ENCODE peak calls at places on chromosomes 2 and 18, in ten cellular contexts. J, X, U, Q, O, N, Z, K, H and I are unnamed samples.

GRCh38 chr2:158949300-158949699 is 19.1 kb upstream of the TANC1 start:
- DNase-seq in J (no peak), X (no peak), U (no peak), Q (no peak), O (no peak), N (no peak), Z (no peak), K (no peak), H (no peak), I (no peak)

GRCh38 chr2:64858541-64859031 is 130.6 kb upstream of the SLC1A4 start:
- DNase-seq in J (no peak), X (no peak), U (no peak), Q (no peak), O (no peak), N (no peak), Z (no peak), K (peak), H (no peak), I (no peak)

GRCh38 chr18:67218556-67218955 is 298.0 kb downstream of the DSEL start:
- DNase-seq in J (no peak), X (peak), U (peak), Q (no peak), O (no peak), N (no peak), Z (no peak), K (no peak), H (no peak), I (no peak)

GRCh38 chr2:240106765-240107164 is 29.3 kb downstream of the COPS9 start:
- DNase-seq in J (no peak), X (no peak), U (no peak), Q (no peak), O (no peak), N (no peak), Z (no peak), K (no peak), H (no peak), I (no peak)

GRCh38 chr2:121479882-121480522 is 50.7 kb upstream of the RNU4ATAC start:
- DNase-seq in J (no peak), X (peak), U (peak), Q (peak), O (peak), N (peak), Z (peak), K (peak), H (no peak), I (peak)

GRCh38 chr2:240112914-240113690 is 23.0 kb downstream of the COPS9 start:
- DNase-seq in J (no peak), X (no peak), U (no peak), Q (no peak), O (no peak), N (no peak), Z (no peak), K (peak), H (no peak), I (no peak)

GRCh38 chr2:118443596-118443995 is 355.3 kb downstream of the INSIG2 start:
- DNase-seq in J (peak), X (peak), U (peak), Q (no peak), O (peak), N (peak), Z (no peak), K (no peak), H (peak), I (peak)

GRCh38 chr18:79424880-79425572 is 29.3 kb downstream of the NFATC1 start:
- DNase-seq in J (no peak), X (no peak), U (no peak), Q (no peak), O (no peak), N (no peak), Z (no peak), K (no peak), H (no peak), I (no peak)

GRCh38 chr2:182593394-182593707 is 122.7 kb upstream of the DNAJC10 start:
- DNase-seq in J (peak), X (peak), U (peak), Q (no peak), O (peak), N (peak), Z (no peak), K (no peak), H (peak), I (no peak)

GRCh38 chr2:43218221-43218549 is 8.2 kb downstream of the ZFP36L2 start:
- DNase-seq in J (no peak), X (peak), U (peak), Q (no peak), O (peak), N (no peak), Z (no peak), K (no peak), H (peak), I (no peak)

GRCh38 chr2:182915369-182916326 is 49.2 kb upstream of the FRZB start:
- DNase-seq in J (peak), X (peak), U (peak), Q (no peak), O (peak), N (peak), Z (peak), K (no peak), H (peak), I (peak)

GRCh38 chr2:120230515-120231471 is 7.6 kb upstream of the TMEM185B start:
- DNase-seq in J (no peak), X (no peak), U (no peak), Q (no peak), O (no peak), N (no peak), Z (no peak), K (no peak), H (no peak), I (no peak)

GRCh38 chr18:2036136-2036535 is 535.2 kb downstream of the METTL4 start:
- DNase-seq in J (no peak), X (no peak), U (no peak), Q (no peak), O (peak), N (peak), Z (no peak), K (no peak), H (no peak), I (no peak)

GRCh38 chr2:27372937-27373336 is 2.5 kb downstream of the SNX17 start:
- DNase-seq in J (no peak), X (no peak), U (no peak), Q (no peak), O (no peak), N (no peak), Z (no peak), K (no peak), H (no peak), I (no peak)

GRCh38 chr2:230224458-230224857 is 1.1 kb upstream of the SP140 start:
- DNase-seq in J (no peak), X (no peak), U (no peak), Q (no peak), O (no peak), N (no peak), Z (no peak), K (no peak), H (no peak), I (no peak)

GRCh38 chr18:48861181-48861715 is 89.5 kb downstream of the SMAD7 start:
- DNase-seq in J (no peak), X (no peak), U (no peak), Q (no peak), O (no peak), N (no peak), Z (no peak), K (peak), H (no peak), I (no peak)

GRCh38 chr2:197784956-197785941 is at the start of gene BOLL:
- DNase-seq in J (no peak), X (no peak), U (no peak), Q (no peak), O (no peak), N (no peak), Z (no peak), K (peak), H (no peak), I (no peak)

GRCh38 chr2:95077521-95077807 is 44.1 kb downstream of the MRPS5 start:
- DNase-seq in J (no peak), X (no peak), U (no peak), Q (no peak), O (no peak), N (no peak), Z (no peak), K (peak), H (no peak), I (no peak)

GRCh38 chr2:64327510-64328414 is 126.2 kb upstream of the LGALSL start:
- DNase-seq in J (no peak), X (peak), U (peak), Q (no peak), O (peak), N (no peak), Z (peak), K (peak), H (no peak), I (no peak)

GRCh38 chr2:137118140-137118539 is 352.8 kb downstream of the THSD7B start:
- DNase-seq in J (no peak), X (no peak), U (peak), Q (no peak), O (no peak), N (no peak), Z (no peak), K (no peak), H (no peak), I (no peak)

GRCh38 chr2:101779190-101779589 is 81.7 kb downstream of the MAP4K4 start:
- DNase-seq in J (no peak), X (no peak), U (no peak), Q (no peak), O (no peak), N (no peak), Z (no peak), K (no peak), H (no peak), I (no peak)

GRCh38 chr2:143241403-143242088 is 112.3 kb downstream of the ARHGAP15 start:
- DNase-seq in J (no peak), X (no peak), U (no peak), Q (no peak), O (no peak), N (no peak), Z (no peak), K (peak), H (no peak), I (no peak)

GRCh38 chr2:77001895-77002294 is 520.3 kb downstream of the LRRTM4 start:
- DNase-seq in J (no peak), X (no peak), U (no peak), Q (no peak), O (no peak), N (no peak), Z (no peak), K (no peak), H (no peak), I (no peak)

GRCh38 chr2:66430906-66431619 is 3.9 kb upstream of the MEIS1 start:
- DNase-seq in J (no peak), X (no peak), U (no peak), Q (no peak), O (no peak), N (no peak), Z (no peak), K (peak), H (no peak), I (no peak)

GRCh38 chr18:9337875-9338274 is 3.3 kb downstream of the TWSG1 start:
- DNase-seq in J (no peak), X (peak), U (peak), Q (no peak), O (peak), N (no peak), Z (no peak), K (no peak), H (no peak), I (no peak)

GRCh38 chr2:209413615-209414014 is 10.2 kb upstream of the MAP2 start:
- DNase-seq in J (no peak), X (no peak), U (no peak), Q (no peak), O (no peak), N (no peak), Z (no peak), K (no peak), H (no peak), I (no peak)

GRCh38 chr18:63258749-63259580 is 60.6 kb downstream of the BCL2 start:
- DNase-seq in J (no peak), X (no peak), U (peak), Q (no peak), O (no peak), N (no peak), Z (no peak), K (no peak), H (no peak), I (no peak)

GRCh38 chr2:29632018-29632417 is 289.4 kb downstream of the ALK start:
- DNase-seq in J (no peak), X (peak), U (peak), Q (no peak), O (peak), N (peak), Z (no peak), K (no peak), H (peak), I (no peak)

GRCh38 chr2:1910021-1910420 is 165.7 kb upstream of the PXDN start:
- DNase-seq in J (no peak), X (no peak), U (no peak), Q (no peak), O (no peak), N (no peak), Z (no peak), K (peak), H (no peak), I (no peak)

GRCh38 chr2:156436477-156437085 is 402 bp downstream of the GPD2 start:
- DNase-seq in J (no peak), X (no peak), U (peak), Q (peak), O (peak), N (peak), Z (no peak), K (peak), H (no peak), I (no peak)

GRCh38 chr2:214310319-214310718 is 100.5 kb upstream of the VWC2L start:
- DNase-seq in J (no peak), X (no peak), U (no peak), Q (no peak), O (no peak), N (peak), Z (peak), K (peak), H (no peak), I (no peak)

GRCh38 chr2:113700186-113700841 is 56.1 kb downstream of the SLC35F5 start:
- DNase-seq in J (no peak), X (no peak), U (no peak), Q (no peak), O (no peak), N (no peak), Z (peak), K (peak), H (no peak), I (no peak)

GRCh38 chr2:212345966-212346365 is 192.6 kb downstream of the ERBB4 start:
- DNase-seq in J (no peak), X (no peak), U (no peak), Q (no peak), O (no peak), N (no peak), Z (peak), K (no peak), H (no peak), I (no peak)

GRCh38 chr2:45024600-45025291 is 15.5 kb upstream of the SIX2 start:
- DNase-seq in J (peak), X (peak), U (peak), Q (peak), O (peak), N (peak), Z (no peak), K (no peak), H (peak), I (peak)
- TF ChIP-seq CTCF in J (no peak), X (peak), U (no peak), Q (no peak), O (peak), N (peak), Z (peak), K (no peak), H (no peak), I (peak)

DNA sequence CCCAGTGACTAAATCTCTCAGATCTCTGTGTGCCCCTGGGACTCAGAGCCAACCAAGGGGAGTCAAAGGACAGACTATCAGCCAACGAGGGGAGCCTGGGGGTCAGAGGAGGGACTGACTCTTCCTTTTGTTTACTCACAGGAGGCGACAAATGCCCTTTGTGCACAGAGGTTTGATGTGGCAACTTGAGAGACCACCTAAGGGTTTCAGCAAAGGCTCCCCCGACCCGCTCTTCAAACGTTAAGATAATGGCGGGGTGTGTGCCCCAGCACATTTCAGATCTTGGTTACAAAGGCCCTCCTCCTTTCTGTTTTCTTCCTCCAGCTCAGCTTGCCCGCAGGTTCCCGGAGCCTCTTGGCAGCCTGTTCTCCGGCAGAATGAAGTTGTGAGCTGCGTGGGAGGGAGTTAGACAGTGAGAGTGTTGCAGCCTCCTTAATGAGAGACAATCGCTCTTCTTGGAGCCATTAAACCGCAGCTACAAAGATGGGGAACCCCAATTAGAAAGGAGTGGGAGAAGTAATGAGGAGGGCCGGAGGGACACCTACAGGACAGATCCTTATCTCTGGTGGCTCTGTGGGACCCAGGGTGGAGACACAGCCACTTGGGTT is 76.2 kb downstream of the KIAA2012 start:
- DNase-seq in J (no peak), X (peak), U (peak), Q (no peak), O (peak), N (no peak), Z (peak), K (peak), H (peak), I (no peak)
- TF ChIP-seq CTCF in J (no peak), X (no peak), U (no peak), Q (no peak), O (no peak), N (no peak), Z (no peak), K (peak), H (no peak), I (no peak)

GRCh38 chr2:54558976-54559410 is 102.9 kb downstream of the SPTBN1 start:
- DNase-seq in J (no peak), X (no peak), U (no peak), Q (no peak), O (peak), N (peak), Z (no peak), K (no peak), H (no peak), I (no peak)

GRCh38 chr2:54556659-54557121 is 100.6 kb downstream of the SPTBN1 start:
- DNase-seq in J (no peak), X (peak), U (peak), Q (no peak), O (peak), N (peak), Z (peak), K (no peak), H (no peak), I (peak)

GRCh38 chr2:54558188-54558975 is 102.3 kb downstream of the SPTBN1 start:
- DNase-seq in J (no peak), X (peak), U (peak), Q (peak), O (peak), N (peak), Z (peak), K (peak), H (peak), I (no peak)

GRCh38 chr2:54557211-54557600 is 101.1 kb downstream of the SPTBN1 start:
- DNase-seq in J (no peak), X (no peak), U (no peak), Q (no peak), O (no peak), N (no peak), Z (no peak), K (no peak), H (no peak), I (no peak)

GRCh38 chr2:54557601-54558187 is 101.6 kb downstream of the SPTBN1 start:
- DNase-seq in J (no peak), X (peak), U (peak), Q (peak), O (peak), N (peak), Z (peak), K (peak), H (no peak), I (no peak)
- TF ChIP-seq CTCF in J (peak), X (no peak), U (no peak), Q (peak), O (peak), N (no peak), Z (no peak), K (peak), H (peak), I (no peak)

GRCh38 chr18:52422985-52423601 is 83.1 kb downstream of the DCC start:
- DNase-seq in J (no peak), X (no peak), U (no peak), Q (no peak), O (no peak), N (no peak), Z (no peak), K (no peak), H (no peak), I (no peak)
- TF ChIP-seq CTCF in J (no peak), X (no peak), U (no peak), Q (peak), O (peak), N (no peak), Z (no peak), K (peak), H (no peak), I (peak)

GRCh38 chr2:231710751-231711676 is 2.7 kb downstream of the PTMA start:
- DNase-seq in J (no peak), X (no peak), U (peak), Q (no peak), O (peak), N (peak), Z (peak), K (peak), H (no peak), I (no peak)
- TF ChIP-seq CTCF in J (no peak), X (peak), U (peak), Q (no peak), O (peak), N (no peak), Z (peak), K (no peak), H (peak), I (peak)

GRCh38 chr2:206158563-206159345 is 490 bp downstream of the NDUFS1 start:
- DNase-seq in J (no peak), X (peak), U (peak), Q (no peak), O (peak), N (no peak), Z (peak), K (no peak), H (no peak), I (no peak)

GRCh38 chr2:206149330-206149729 is 9.9 kb downstream of the NDUFS1 start:
- DNase-seq in J (no peak), X (no peak), U (no peak), Q (no peak), O (no peak), N (no peak), Z (no peak), K (no peak), H (no peak), I (no peak)

GRCh38 chr2:206150631-206151030 is 8.6 kb downstream of the NDUFS1 start:
- DNase-seq in J (no peak), X (no peak), U (no peak), Q (no peak), O (no peak), N (no peak), Z (no peak), K (no peak), H (no peak), I (no peak)

GRCh38 chr2:206150168-206150567 is 9.1 kb downstream of the NDUFS1 start:
- DNase-seq in J (no peak), X (no peak), U (no peak), Q (no peak), O (no peak), N (no peak), Z (no peak), K (peak), H (no peak), I (no peak)

DNA sequence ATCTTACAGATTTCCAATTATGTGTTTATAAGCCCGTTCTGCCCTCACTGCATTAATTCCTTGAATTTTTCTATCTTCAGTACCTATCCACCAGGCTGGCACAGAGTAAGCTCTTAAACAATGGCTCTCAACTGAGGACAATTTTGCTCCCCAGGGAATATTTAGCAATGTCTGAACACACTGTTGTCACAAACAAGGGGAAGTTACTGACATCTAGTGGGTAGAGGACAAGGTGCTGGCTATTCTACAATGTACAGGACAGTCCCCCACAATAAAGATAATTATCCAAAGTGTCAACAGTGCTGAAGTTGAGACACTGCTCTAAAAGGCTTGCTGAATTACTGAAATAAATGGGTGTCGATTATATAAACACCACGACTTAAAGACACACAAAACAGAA is 5.0 kb downstream of the NDUFS1 start:
- DNase-seq in J (no peak), X (peak), U (no peak), Q (no peak), O (no peak), N (peak), Z (peak), K (no peak), H (no peak), I (no peak)
- TF ChIP-seq CTCF in J (no peak), X (no peak), U (no peak), Q (no peak), O (peak), N (peak), Z (no peak), K (peak), H (no peak), I (peak)